ENCODE peak calls at places on chromosomes 4 and X, in five cellular contexts. X is HFFc6, C is OCI-LY7, W is Right ventricle myocardium superior, Q is activated B cell treated with CpG ODN at 0.5 μM for 24 hours. L is an unnamed sample.

GRCh38 chrX:6708041-6708440 is 173.1 kb upstream of the VCX3A start:
- DNase-seq in W (no peak), C (no peak), Q (no peak), X (no peak), L (no peak)

GRCh38 chr4:95155759-95156451 is 392.9 kb downstream of the UNC5C start:
- DNase-seq in C (peak), W (no peak), X (no peak), Q (no peak), L (no peak)

GRCh38 chr4:185801471-185801870 is 10.5 kb downstream of the SORBS2 start:
- DNase-seq in X (no peak), Q (no peak), W (no peak), C (no peak), L (no peak)

GRCh38 chrX:1468250-1468772 is 15.6 kb upstream of the ASMTL start:
- DNase-seq in C (peak), W (no peak), X (peak), Q (peak), L (peak)

GRCh38 chr4:6150046-6150735 is 50.2 kb downstream of the JAKMIP1 start:
- DNase-seq in W (peak), X (no peak), Q (no peak), C (no peak), L (no peak)

GRCh38 chr4:81606166-81606565 is 134.5 kb upstream of the RASGEF1B start:
- DNase-seq in Q (no peak), C (no peak), W (no peak), X (no peak), L (no peak)

GRCh38 chr4:125303058-125303457 is 11.7 kb upstream of the FAT4 start:
- DNase-seq in C (no peak), Q (no peak), W (no peak), X (peak), L (no peak)

GRCh38 chr4:53520114-53520513 is 71.2 kb downstream of the LNX1 start:
- DNase-seq in X (no peak), Q (no peak), W (no peak), C (no peak), L (no peak)

GRCh38 chr4:24240655-24241054 is 343.7 kb downstream of the DHX15 start:
- DNase-seq in Q (no peak), W (no peak), C (no peak), X (no peak), L (no peak)

GRCh38 chrX:150219374-150220185 is 143.5 kb upstream of the MAMLD1 start:
- DNase-seq in W (no peak), X (peak), Q (no peak), C (no peak), L (no peak)

GRCh38 chrX:65266482-65266881 is 268.1 kb downstream of the LAS1L start:
- DNase-seq in W (no peak), X (no peak), Q (no peak), C (no peak), L (no peak)

GRCh38 chr4:76738081-76738931 is 159.6 kb downstream of the SOWAHB start:
- DNase-seq in Q (no peak), C (no peak), X (peak), W (no peak), L (no peak)

GRCh38 chr4:184143770-184144564 is 73.7 kb downstream of the ENPP6 start:
- DNase-seq in X (no peak), Q (no peak), W (peak), C (no peak), L (no peak)

GRCh38 chr4:602559-602942 is 22.8 kb upstream of the PDE6B start:
- DNase-seq in Q (no peak), X (no peak), C (peak), W (no peak), L (peak)

GRCh38 chr4:773214-773613 is 52.7 kb downstream of the CPLX1 start:
- DNase-seq in C (no peak), X (no peak), W (peak), Q (no peak), L (no peak)

GRCh38 chrX:106726485-106727437 is at the start of gene RNF128:
- DNase-seq in W (no peak), Q (no peak), X (no peak), C (no peak), L (no peak)

GRCh38 chrX:15206306-15206705 is 63.6 kb downstream of the ASB9 start:
- DNase-seq in C (no peak), W (no peak), X (no peak), Q (no peak), L (no peak)

GRCh38 chrX:22526339-22526738 is 253.6 kb downstream of the CBLL2 start:
- DNase-seq in Q (no peak), X (peak), C (no peak), W (no peak), L (no peak)

GRCh38 chr4:177945235-177945634 is 503.0 kb upstream of the AGA start:
- DNase-seq in X (no peak), C (no peak), W (no peak), Q (no peak), L (no peak)

GRCh38 chrX:70033348-70033747 is 16.4 kb downstream of the AWAT2 start:
- DNase-seq in W (no peak), Q (no peak), X (no peak), C (peak), L (peak)

GRCh38 chr4:161992317-161992716 is 171.5 kb downstream of the FSTL5 start:
- DNase-seq in X (no peak), W (no peak), Q (no peak), C (no peak), L (no peak)

GRCh38 chr4:88697113-88697512 is 516 bp downstream of the NAP1L5 start:
- DNase-seq in C (no peak), Q (no peak), W (no peak), X (peak), L (no peak)

GRCh38 chrX:147917700-147918694 is 6.3 kb downstream of the FMR1 start:
- DNase-seq in Q (no peak), W (no peak), X (peak), C (no peak), L (no peak)

GRCh38 chrX:39174761-39175417 is 373.6 kb downstream of the MID1IP1 start:
- DNase-seq in W (no peak), Q (no peak), C (no peak), X (no peak), L (peak)

GRCh38 chr4:85084371-85085170 is 118.1 kb upstream of the WDFY3 start:
- DNase-seq in Q (no peak), W (no peak), X (peak), C (peak), L (peak)

GRCh38 chrX:150360331-150360730 is 2.8 kb upstream of the MAMLD1 start:
- DNase-seq in X (no peak), Q (no peak), W (no peak), C (no peak), L (no peak)

GRCh38 chrX:9846631-9847030 is 60.4 kb downstream of the SHROOM2 start:
- DNase-seq in Q (no peak), W (no peak), C (no peak), X (no peak), L (no peak)

GRCh38 chr4:6641164-6641970 is 882 bp downstream of the MRFAP1 start:
- DNase-seq in X (peak), Q (no peak), C (peak), W (peak), L (peak)

GRCh38 chr4:3257125-3257690 is 8.2 kb downstream of the MSANTD1 start:
- DNase-seq in Q (no peak), W (peak), X (no peak), C (no peak), L (no peak)

GRCh38 chr4:20151436-20151835 is 100.3 kb upstream of the SLIT2 start:
- DNase-seq in X (peak), W (no peak), Q (no peak), C (no peak), L (no peak)

GRCh38 chrX:9189286-9189685 is 155.4 kb upstream of the FAM9B start:
- DNase-seq in C (no peak), Q (no peak), X (no peak), W (no peak), L (no peak)

GRCh38 chr4:107893171-107894137 is 37.9 kb upstream of the CYP2U1 start:
- DNase-seq in W (no peak), C (no peak), X (no peak), Q (no peak), L (no peak)

GRCh38 chrX:63503541-63503940 is 152.4 kb upstream of the SPIN4 start:
- DNase-seq in W (no peak), C (no peak), X (peak), Q (no peak), L (no peak)

GRCh38 chrX:118347131-118347530 is 1.2 kb downstream of the WDR44 start:
- DNase-seq in W (no peak), C (no peak), X (peak), Q (no peak), L (no peak)